ENCODE peak calls at places on chromosomes 3 and 15, in six cellular contexts. A, C, U, H, W and V are unnamed samples.

GRCh38 chr15:78204351-78205309 is 29.7 kb downstream of the ACSBG1 start:
- DNase-seq in W (no peak), U (no peak), C (no peak), A (no peak), H (no peak), V (peak)

GRCh38 chr3:134392336-134392983 is 18.2 kb upstream of the AMOTL2 start:
- DNase-seq in A (no peak), W (no peak), H (no peak), U (no peak), C (no peak), V (no peak)

GRCh38 chr3:166593776-166594175 is 756.6 kb upstream of the BCHE start:
- DNase-seq in U (no peak), C (no peak), A (no peak), H (no peak), W (no peak), V (no peak)

GRCh38 chr3:173617490-173617889 is 219.9 kb downstream of the NLGN1 start:
- DNase-seq in A (no peak), W (no peak), H (no peak), C (no peak), U (no peak), V (no peak)

GRCh38 chr3:127707777-127708438 is 35.2 kb downstream of the ABTB1 start:
- DNase-seq in C (no peak), A (no peak), H (no peak), U (no peak), W (peak), V (peak)

GRCh38 chr3:124903896-124904879 is 17.0 kb upstream of the ITGB5 start:
- DNase-seq in C (no peak), A (no peak), H (no peak), U (no peak), W (no peak), V (no peak)

GRCh38 chr15:97881568-97881967 is 78.9 kb upstream of the ARRDC4 start:
- DNase-seq in C (no peak), U (no peak), W (no peak), H (no peak), A (no peak), V (peak)

GRCh38 chr3:129644836-129645235 is 38.4 kb upstream of the PLXND1 start:
- DNase-seq in U (peak), A (no peak), W (no peak), C (no peak), H (no peak), V (no peak)

GRCh38 chr3:139937674-139938279 is 2.8 kb downstream of the CLSTN2 start:
- DNase-seq in H (no peak), C (no peak), A (peak), W (no peak), U (peak), V (no peak)

GRCh38 chr3:110526732-110527727 is 544.6 kb upstream of the NECTIN3 start:
- DNase-seq in C (no peak), A (peak), H (no peak), W (no peak), U (peak), V (no peak)

GRCh38 chr15:26667222-26667988 is 105.5 kb downstream of the GABRB3 start:
- DNase-seq in C (no peak), H (no peak), A (no peak), U (no peak), W (no peak), V (peak)

GRCh38 chr3:4776980-4777581 is 202.2 kb upstream of the BHLHE40 start:
- DNase-seq in H (no peak), U (no peak), C (no peak), A (no peak), W (no peak), V (no peak)

GRCh38 chr3:149460123-149460522 is 14.4 kb upstream of the TM4SF4 start:
- DNase-seq in W (no peak), C (no peak), U (no peak), H (no peak), A (no peak), V (no peak)

GRCh38 chr3:47512416-47513124 is 942 bp downstream of the ELP6 start:
- DNase-seq in C (peak), U (no peak), H (no peak), W (no peak), A (peak), V (no peak)

GRCh38 chr3:196604548-196604947 is 34.9 kb upstream of the NRROS start:
- DNase-seq in A (no peak), C (peak), H (no peak), W (peak), U (peak), V (no peak)

GRCh38 chr3:12464181-12464580 is 20.1 kb upstream of the TSEN2 start:
- DNase-seq in W (no peak), C (no peak), H (no peak), U (no peak), A (no peak), V (no peak)

GRCh38 chr15:24627443-24627842 is 48.1 kb upstream of the NPAP1 start:
- DNase-seq in H (no peak), C (no peak), A (no peak), W (no peak), U (no peak), V (no peak)

GRCh38 chr3:182713743-182714517 is 79.4 kb upstream of the ATP11B start:
- DNase-seq in A (peak), U (peak), W (no peak), H (no peak), C (no peak), V (no peak)

GRCh38 chr3:36905545-36905944 is 39.3 kb downstream of the TRANK1 start:
- DNase-seq in U (no peak), C (no peak), H (no peak), A (no peak), W (no peak), V (no peak)

GRCh38 chr3:171954644-171955365 is 84.6 kb upstream of the FNDC3B start:
- DNase-seq in W (no peak), C (no peak), H (no peak), A (no peak), U (no peak), V (no peak)

GRCh38 chr3:5197470-5198312 is 10.2 kb downstream of the EDEM1 start:
- DNase-seq in A (no peak), C (peak), W (peak), H (no peak), U (no peak), V (no peak)

GRCh38 chr15:49088996-49089395 is 42.8 kb upstream of the SECISBP2L start:
- DNase-seq in U (no peak), W (no peak), C (no peak), A (no peak), H (no peak), V (no peak)

GRCh38 chr3:64088408-64089136 is 65.3 kb upstream of the PSMD6 start:
- DNase-seq in U (no peak), W (no peak), C (no peak), A (no peak), H (no peak), V (no peak)

GRCh38 chr3:130960139-130960779 is 66.4 kb downstream of the ASTE1 start:
- DNase-seq in U (no peak), A (no peak), W (no peak), H (no peak), C (no peak), V (no peak)

GRCh38 chr3:23518441-23518840 is 287.3 kb upstream of the UBE2E1 start:
- DNase-seq in U (no peak), C (no peak), W (no peak), H (no peak), A (no peak), V (no peak)

GRCh38 chr15:57235186-57235585 is 141.1 kb upstream of the CGNL1 start:
- DNase-seq in W (no peak), H (no peak), C (no peak), A (no peak), U (no peak), V (no peak)

GRCh38 chr15:60708684-60709083 is 229.7 kb upstream of the ICE2 start:
- DNase-seq in C (no peak), A (no peak), W (no peak), H (no peak), U (no peak), V (no peak)

GRCh38 chr3:188230962-188231361 is 77.0 kb downstream of the LPP start:
- DNase-seq in U (no peak), C (no peak), W (no peak), A (no peak), H (no peak), V (no peak)

GRCh38 chr3:21435871-21436270 is 315.1 kb downstream of the ZNF385D start:
- DNase-seq in W (no peak), A (no peak), H (no peak), U (peak), C (no peak), V (no peak)

GRCh38 chr3:72100062-72100511 is 315.1 kb upstream of the PROK2 start:
- DNase-seq in C (no peak), U (no peak), A (peak), W (no peak), H (no peak), V (peak)

GRCh38 chr15:99495430-99496301 is 70.1 kb upstream of the MEF2A start:
- DNase-seq in W (no peak), U (no peak), H (no peak), C (no peak), A (no peak), V (no peak)

GRCh38 chr3:1232276-1232675 is 139.5 kb downstream of the CNTN6 start:
- DNase-seq in A (no peak), U (no peak), H (no peak), C (no peak), W (no peak), V (no peak)

GRCh38 chr15:71501344-71502128 is 308.8 kb upstream of the NR2E3 start:
- DNase-seq in H (no peak), U (no peak), W (no peak), A (no peak), C (no peak), V (no peak)

GRCh38 chr15:69321041-69321554 is 22.4 kb downstream of the PAQR5 start:
- DNase-seq in H (no peak), A (no peak), C (no peak), U (no peak), W (no peak), V (no peak)

GRCh38 chr3:36911990-36912804 is 32.7 kb downstream of the TRANK1 start:
- DNase-seq in U (peak), C (peak), W (no peak), H (peak), A (no peak), V (no peak)

GRCh38 chr3:12437223-12437605 is 47.1 kb upstream of the TSEN2 start:
- DNase-seq in U (no peak), W (no peak), C (no peak), A (no peak), H (no peak), V (no peak)

GRCh38 chr3:38139652-38140051 is 1.2 kb downstream of the MYD88 start:
- DNase-seq in W (peak), U (no peak), H (no peak), C (no peak), A (no peak), V (no peak)